ENCODE peak calls at places on chromosomes 2 and 18, in nine cellular contexts. One of them, this sample, is unnamed.

GRCh38 chr18:22113144-22113813 is 56.1 kb upstream of the GATA6 start:
- DNase-seq in Peyer's patch: peak; percentile 79
- DNase-seq in HFF-Myc: no peak
- DNase-seq in uterus: no peak
- DNase-seq in bronchial epithelial cell: no peak
- DNase-seq in AG04449: no peak
- DNase-seq in fibroblast of lung: no peak
- DNase-seq in transverse colon: peak; percentile 63
- DNase-seq in SK-N-SH: no peak
- DNase-seq in this sample: no peak

GRCh38 chr2:191754103-191754502 is 76.2 kb downstream of the NABP1 start:
- DNase-seq in Peyer's patch: no peak
- DNase-seq in HFF-Myc: no peak
- DNase-seq in uterus: no peak
- DNase-seq in bronchial epithelial cell: no peak
- DNase-seq in AG04449: no peak
- DNase-seq in fibroblast of lung: no peak
- DNase-seq in transverse colon: no peak
- DNase-seq in SK-N-SH: no peak
- DNase-seq in this sample: no peak

GRCh38 chr2:121877366-121877765 is 121.9 kb downstream of the TSN start:
- DNase-seq in Peyer's patch: no peak
- DNase-seq in HFF-Myc: no peak
- DNase-seq in uterus: no peak
- DNase-seq in bronchial epithelial cell: no peak
- DNase-seq in AG04449: no peak
- DNase-seq in fibroblast of lung: no peak
- DNase-seq in transverse colon: no peak
- DNase-seq in SK-N-SH: no peak
- DNase-seq in this sample: no peak

GRCh38 chr18:22412502-22412901 is 5.2 kb downstream of the CTAGE1 start:
- DNase-seq in Peyer's patch: no peak
- DNase-seq in HFF-Myc: no peak
- DNase-seq in uterus: no peak
- DNase-seq in bronchial epithelial cell: no peak
- DNase-seq in AG04449: peak; percentile 53
- DNase-seq in fibroblast of lung: peak; percentile 89
- DNase-seq in transverse colon: no peak
- DNase-seq in SK-N-SH: no peak
- DNase-seq in this sample: no peak

GRCh38 chr2:71892132-71892730 is 255.4 kb downstream of the CYP26B1 start:
- DNase-seq in Peyer's patch: no peak
- DNase-seq in HFF-Myc: no peak
- DNase-seq in uterus: no peak
- DNase-seq in bronchial epithelial cell: no peak
- DNase-seq in AG04449: no peak
- DNase-seq in fibroblast of lung: no peak
- DNase-seq in transverse colon: no peak
- DNase-seq in SK-N-SH: no peak
- DNase-seq in this sample: no peak

GRCh38 chr18:77052656-77053309 is 79.8 kb downstream of the MBP start:
- DNase-seq in Peyer's patch: no peak
- DNase-seq in HFF-Myc: no peak
- DNase-seq in uterus: no peak
- DNase-seq in bronchial epithelial cell: no peak
- DNase-seq in AG04449: no peak
- DNase-seq in fibroblast of lung: no peak
- DNase-seq in transverse colon: no peak
- DNase-seq in SK-N-SH: no peak
- DNase-seq in this sample: no peak

GRCh38 chr2:231911381-231911780 is 14.8 kb downstream of the NPPC start:
- DNase-seq in Peyer's patch: peak; percentile 7
- DNase-seq in HFF-Myc: no peak
- DNase-seq in uterus: no peak
- DNase-seq in bronchial epithelial cell: no peak
- DNase-seq in AG04449: no peak
- DNase-seq in fibroblast of lung: no peak
- DNase-seq in transverse colon: no peak
- DNase-seq in SK-N-SH: no peak
- DNase-seq in this sample: no peak

GRCh38 chr2:23283-23682 is 23.0 kb downstream of the FAM110C start:
- DNase-seq in Peyer's patch: no peak
- DNase-seq in HFF-Myc: no peak
- DNase-seq in uterus: no peak
- DNase-seq in bronchial epithelial cell: no peak
- DNase-seq in AG04449: no peak
- DNase-seq in fibroblast of lung: no peak
- DNase-seq in transverse colon: no peak
- DNase-seq in SK-N-SH: no peak
- DNase-seq in this sample: no peak

GRCh38 chr18:22223263-22223960 is 54.0 kb downstream of the GATA6 start:
- DNase-seq in Peyer's patch: peak; percentile 91
- DNase-seq in HFF-Myc: peak; percentile 24
- DNase-seq in uterus: peak; percentile 93
- DNase-seq in bronchial epithelial cell: peak; percentile 98
- DNase-seq in AG04449: no peak
- DNase-seq in fibroblast of lung: peak; percentile 97
- DNase-seq in transverse colon: peak; percentile 87
- DNase-seq in SK-N-SH: no peak
- DNase-seq in this sample: peak; percentile 44

GRCh38 chr2:84424152-84424551 is 34.9 kb downstream of the SUCLG1 start:
- DNase-seq in Peyer's patch: no peak
- DNase-seq in HFF-Myc: no peak
- DNase-seq in uterus: no peak
- DNase-seq in bronchial epithelial cell: peak; percentile 19
- DNase-seq in AG04449: no peak
- DNase-seq in fibroblast of lung: no peak
- DNase-seq in transverse colon: no peak
- DNase-seq in SK-N-SH: peak; percentile 11
- DNase-seq in this sample: no peak

GRCh38 chr18:80143876-80144275 is 34.8 kb downstream of the ADNP2 start:
- DNase-seq in Peyer's patch: no peak
- DNase-seq in HFF-Myc: no peak
- DNase-seq in uterus: no peak
- DNase-seq in bronchial epithelial cell: no peak
- DNase-seq in AG04449: no peak
- DNase-seq in fibroblast of lung: no peak
- DNase-seq in transverse colon: no peak
- DNase-seq in SK-N-SH: no peak
- DNase-seq in this sample: no peak

GRCh38 chr2:230849633-230850357 is 14.9 kb upstream of the ITM2C start:
- DNase-seq in Peyer's patch: peak; percentile 74
- DNase-seq in HFF-Myc: no peak
- DNase-seq in uterus: no peak
- DNase-seq in bronchial epithelial cell: no peak
- DNase-seq in AG04449: no peak
- DNase-seq in fibroblast of lung: no peak
- DNase-seq in transverse colon: peak; percentile 61
- DNase-seq in SK-N-SH: no peak
- DNase-seq in this sample: no peak

GRCh38 chr2:230847883-230848388 is 16.8 kb upstream of the ITM2C start:
- DNase-seq in Peyer's patch: peak; percentile 93
- DNase-seq in HFF-Myc: peak; percentile 11
- DNase-seq in uterus: peak; percentile 80
- DNase-seq in bronchial epithelial cell: peak; percentile 60
- DNase-seq in AG04449: peak; percentile 9
- DNase-seq in fibroblast of lung: peak; percentile 74
- DNase-seq in transverse colon: peak; percentile 95
- DNase-seq in SK-N-SH: peak; percentile 89
- DNase-seq in this sample: peak; percentile 39

GRCh38 chr2:230852113-230852512 is 12.6 kb upstream of the ITM2C start:
- DNase-seq in Peyer's patch: no peak
- DNase-seq in HFF-Myc: no peak
- DNase-seq in uterus: no peak
- DNase-seq in bronchial epithelial cell: no peak
- DNase-seq in AG04449: no peak
- DNase-seq in fibroblast of lung: no peak
- DNase-seq in transverse colon: no peak
- DNase-seq in SK-N-SH: no peak
- DNase-seq in this sample: no peak

GRCh38 chr2:230846360-230846759 is 18.4 kb upstream of the ITM2C start:
- DNase-seq in Peyer's patch: no peak
- DNase-seq in HFF-Myc: no peak
- DNase-seq in uterus: no peak
- DNase-seq in bronchial epithelial cell: no peak
- DNase-seq in AG04449: no peak
- DNase-seq in fibroblast of lung: no peak
- DNase-seq in transverse colon: no peak
- DNase-seq in SK-N-SH: no peak
- DNase-seq in this sample: no peak

DNA sequence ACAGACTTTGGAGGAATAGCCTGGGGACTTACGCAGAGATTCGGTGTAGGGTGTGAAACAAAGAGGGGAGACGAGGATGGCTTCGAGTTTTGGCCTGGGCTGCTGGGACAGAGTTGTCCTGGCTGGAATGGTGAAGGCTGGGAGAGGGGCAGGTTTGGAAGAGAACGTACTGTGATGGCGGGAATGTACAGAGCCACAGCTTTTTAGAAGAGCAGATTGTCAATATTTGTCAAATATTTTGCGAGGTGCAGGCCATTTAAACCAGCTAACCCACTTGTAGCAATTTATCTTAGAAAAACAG is 14.4 kb upstream of the ITM2C start:
- DNase-seq in Peyer's patch: no peak
- DNase-seq in HFF-Myc: no peak
- DNase-seq in uterus: no peak
- DNase-seq in bronchial epithelial cell: no peak
- DNase-seq in AG04449: no peak
- DNase-seq in fibroblast of lung: no peak
- DNase-seq in transverse colon: no peak
- DNase-seq in SK-N-SH: no peak
- DNase-seq in this sample: no peak
- TF ChIP-seq CTCF in Peyer's patch: no peak
- TF ChIP-seq CTCF in HFF-Myc: no peak
- TF ChIP-seq CTCF in uterus: no peak
- TF ChIP-seq CTCF in bronchial epithelial cell: no peak
- TF ChIP-seq CTCF in AG04449: no peak
- TF ChIP-seq CTCF in fibroblast of lung: no peak
- TF ChIP-seq CTCF in transverse colon: no peak
- TF ChIP-seq CTCF in SK-N-SH: no peak
- TF ChIP-seq CTCF in this sample: no peak

GRCh38 chr2:110116033-110116710 is 550 bp upstream of the MALL start:
- DNase-seq in Peyer's patch: no peak
- DNase-seq in HFF-Myc: peak; percentile 35
- DNase-seq in uterus: no peak
- DNase-seq in bronchial epithelial cell: peak; percentile 35
- DNase-seq in AG04449: no peak
- DNase-seq in fibroblast of lung: peak; percentile 79
- DNase-seq in transverse colon: peak; percentile 32
- DNase-seq in SK-N-SH: peak; percentile 62
- DNase-seq in this sample: peak; percentile 40
- H3K4me3 ChIP-seq in Peyer's patch: peak overlapping the region; percentile 43
- H3K4me3 ChIP-seq in HFF-Myc: peak overlapping the region; percentile 44
- H3K4me3 ChIP-seq in uterus: no peak overlapping the region
- H3K4me3 ChIP-seq in bronchial epithelial cell: peak overlapping the region; percentile 92
- H3K4me3 ChIP-seq in AG04449: peak overlapping the region; percentile 58
- H3K4me3 ChIP-seq in fibroblast of lung: peak overlapping the region; percentile 52
- H3K4me3 ChIP-seq in transverse colon: no peak overlapping the region
- H3K4me3 ChIP-seq in SK-N-SH: no peak overlapping the region
- H3K4me3 ChIP-seq in this sample: peak overlapping the region; percentile 58

DNA sequence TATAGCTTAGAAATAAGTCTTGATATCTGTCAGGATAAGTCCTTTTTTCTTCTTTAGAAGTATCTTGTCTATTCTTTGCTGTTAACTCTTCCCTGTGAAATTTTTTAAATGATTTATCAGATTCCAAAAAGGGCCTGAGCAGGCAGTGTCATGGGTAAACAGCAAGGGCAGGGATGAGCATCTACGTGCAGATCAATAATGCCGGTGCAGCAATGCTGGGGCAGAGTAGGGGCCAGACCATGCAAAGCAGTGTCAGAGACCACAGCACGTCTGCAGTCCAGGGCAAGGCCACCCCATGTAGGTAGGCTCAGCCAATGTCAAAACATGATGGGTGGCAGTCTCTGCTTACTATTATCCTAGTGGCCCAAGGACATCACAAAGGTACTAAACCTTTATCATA is 182.2 kb downstream of the TMEM247 start:
- DNase-seq in Peyer's patch: no peak
- DNase-seq in HFF-Myc: no peak
- DNase-seq in uterus: no peak
- DNase-seq in bronchial epithelial cell: no peak
- DNase-seq in AG04449: no peak
- DNase-seq in fibroblast of lung: no peak
- DNase-seq in transverse colon: no peak
- DNase-seq in SK-N-SH: no peak
- DNase-seq in this sample: no peak
- TF ChIP-seq CTCF in Peyer's patch: no peak
- TF ChIP-seq CTCF in HFF-Myc: no peak
- TF ChIP-seq CTCF in uterus: no peak
- TF ChIP-seq CTCF in bronchial epithelial cell: no peak
- TF ChIP-seq CTCF in AG04449: no peak
- TF ChIP-seq CTCF in fibroblast of lung: no peak
- TF ChIP-seq CTCF in transverse colon: no peak
- TF ChIP-seq CTCF in SK-N-SH: no peak
- TF ChIP-seq CTCF in this sample: no peak

GRCh38 chr18:9915291-9916066 is 1.7 kb downstream of the VAPA start:
- DNase-seq in Peyer's patch: no peak
- DNase-seq in HFF-Myc: no peak
- DNase-seq in uterus: no peak
- DNase-seq in bronchial epithelial cell: no peak
- DNase-seq in AG04449: no peak
- DNase-seq in fibroblast of lung: no peak
- DNase-seq in transverse colon: no peak
- DNase-seq in SK-N-SH: no peak
- DNase-seq in this sample: no peak

GRCh38 chr18:9914584-9915290 is 921 bp downstream of the VAPA start:
- DNase-seq in Peyer's patch: peak; percentile 87
- DNase-seq in HFF-Myc: peak; percentile 15
- DNase-seq in uterus: peak; percentile 64
- DNase-seq in bronchial epithelial cell: peak; percentile 80
- DNase-seq in AG04449: peak; percentile 26
- DNase-seq in fibroblast of lung: peak; percentile 78
- DNase-seq in transverse colon: peak; percentile 88
- DNase-seq in SK-N-SH: no peak
- DNase-seq in this sample: peak; percentile 31

GRCh38 chr18:9918016-9918680 is 4.3 kb downstream of the VAPA start:
- DNase-seq in Peyer's patch: no peak
- DNase-seq in HFF-Myc: no peak
- DNase-seq in uterus: no peak
- DNase-seq in bronchial epithelial cell: peak; percentile 71
- DNase-seq in AG04449: no peak
- DNase-seq in fibroblast of lung: peak; percentile 59
- DNase-seq in transverse colon: no peak
- DNase-seq in SK-N-SH: no peak
- DNase-seq in this sample: peak; percentile 33

GRCh38 chr18:9916067-9916684 is 2.4 kb downstream of the VAPA start:
- DNase-seq in Peyer's patch: no peak
- DNase-seq in HFF-Myc: no peak
- DNase-seq in uterus: no peak
- DNase-seq in bronchial epithelial cell: peak; percentile 39
- DNase-seq in AG04449: no peak
- DNase-seq in fibroblast of lung: peak; percentile 19
- DNase-seq in transverse colon: no peak
- DNase-seq in SK-N-SH: no peak
- DNase-seq in this sample: no peak

DNA sequence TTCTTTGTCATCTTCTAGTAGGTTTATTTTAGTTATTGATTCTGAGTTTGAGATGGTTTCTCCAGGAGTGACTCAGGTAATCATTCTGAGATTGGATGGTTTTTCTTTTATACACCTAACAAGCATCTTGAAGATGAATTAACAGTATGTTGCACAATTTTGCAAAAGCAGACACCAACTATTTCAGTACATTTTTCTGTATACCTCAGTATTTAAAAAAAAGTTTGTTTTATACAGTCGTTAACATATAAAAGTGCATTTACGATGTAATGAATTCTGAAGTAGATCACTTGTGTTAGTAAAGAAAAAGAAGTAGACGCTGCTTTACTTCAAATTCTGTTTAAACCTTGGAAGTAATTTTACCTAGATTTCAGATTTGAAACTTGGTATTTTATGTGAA is 3.0 kb downstream of the VAPA start:
- DNase-seq in Peyer's patch: no peak
- DNase-seq in HFF-Myc: no peak
- DNase-seq in uterus: no peak
- DNase-seq in bronchial epithelial cell: no peak
- DNase-seq in AG04449: no peak
- DNase-seq in fibroblast of lung: no peak
- DNase-seq in transverse colon: no peak
- DNase-seq in SK-N-SH: no peak
- DNase-seq in this sample: no peak
- H3K4me3 ChIP-seq in Peyer's patch: no peak overlapping the region
- H3K4me3 ChIP-seq in HFF-Myc: peak overlapping the region; percentile 83
- H3K4me3 ChIP-seq in uterus: no peak overlapping the region
- H3K4me3 ChIP-seq in bronchial epithelial cell: no peak overlapping the region
- H3K4me3 ChIP-seq in AG04449: no peak overlapping the region
- H3K4me3 ChIP-seq in fibroblast of lung: no peak overlapping the region
- H3K4me3 ChIP-seq in transverse colon: no peak overlapping the region
- H3K4me3 ChIP-seq in SK-N-SH: no peak overlapping the region
- H3K4me3 ChIP-seq in this sample: no peak overlapping the region